ENCODE peak calls at places on chromosomes 4 and X, in four cellular contexts. K is right cardiac atrium, U is RPMI7951, W is GM12864. H is an unnamed sample.

GRCh38 chrX:155819966-155820491 is 61.1 kb upstream of the VAMP7 start:
- DNase-seq in K (peak; percentile 70), U (peak; percentile 78), W (peak; percentile 16), H (peak; percentile 11)

GRCh38 chrX:30935985-30936384 is 46.9 kb upstream of the TAB3 start:
- DNase-seq in U (peak; percentile 19), K (no peak), W (no peak), H (no peak)

GRCh38 chr4:118894034-118894433 is 5.4 kb downstream of the SYNPO2 start:
- DNase-seq in W (no peak), K (no peak), U (no peak), H (no peak)

GRCh38 chr4:168221298-168221697 is 97.3 kb downstream of the DDX60 start:
- DNase-seq in K (no peak), U (peak; percentile 41), W (no peak), H (no peak)

GRCh38 chrX:41734530-41734929 is 10.5 kb downstream of the GPR82 start:
- DNase-seq in K (no peak), W (no peak), U (peak; percentile 35), H (no peak)

GRCh38 chr4:137156807-137157206 is 375.5 kb downstream of the PCDH18 start:
- DNase-seq in K (no peak), U (no peak), W (no peak), H (no peak)

GRCh38 chr4:12041828-12042227 is 613.1 kb upstream of the HS3ST1 start:
- DNase-seq in U (no peak), W (no peak), K (no peak), H (no peak)

GRCh38 chr4:94237271-94237670 is 29.6 kb downstream of the SMARCAD1 start:
- DNase-seq in U (no peak), W (no peak), K (no peak), H (no peak)

GRCh38 chr4:164438321-164438720 is 315.6 kb upstream of the SMIM31 start:
- DNase-seq in U (no peak), K (no peak), W (no peak), H (no peak)

GRCh38 chr4:140252144-140252741 is 98.3 kb upstream of the MAML3 start:
- DNase-seq in U (no peak), K (no peak), W (no peak), H (no peak)

GRCh38 chr4:75849459-75849858 is 52.8 kb downstream of the PPEF2 start:
- DNase-seq in K (no peak), W (no peak), U (peak; percentile 19), H (no peak)

GRCh38 chr4:70703695-70704332 is 15.5 kb downstream of the UTP3 start:
- DNase-seq in K (no peak), W (no peak), U (peak; percentile 9), H (no peak)

GRCh38 chr4:6658635-6659075 is 18.2 kb downstream of the MRFAP1 start:
- DNase-seq in K (peak; percentile 88), U (peak; percentile 14), W (no peak), H (no peak)

GRCh38 chrX:13983734-13984133 is 46.0 kb downstream of the GEMIN8 start:
- DNase-seq in U (no peak), K (no peak), W (peak; percentile 10), H (no peak)

GRCh38 chr4:167000141-167000852 is 234.0 kb downstream of the SPOCK3 start:
- DNase-seq in W (no peak), K (no peak), U (no peak), H (no peak)

GRCh38 chr4:74134500-74134852 is 23.4 kb upstream of the MTHFD2L start:
- DNase-seq in K (no peak), W (no peak), U (no peak), H (no peak)

GRCh38 chr4:55397521-55398321 is 2.0 kb downstream of the TMEM165 start:
- DNase-seq in W (no peak), K (no peak), U (peak; percentile 45), H (no peak)

GRCh38 chrX:32948130-32948529 is 263.2 kb downstream of the DMD start:
- DNase-seq in W (no peak), K (no peak), U (no peak), H (no peak)

GRCh38 chr4:53686521-53686920 is 95.2 kb upstream of the LNX1 start:
- DNase-seq in K (no peak), W (no peak), U (peak; percentile 50), H (no peak)

GRCh38 chr4:20422398-20422797 is 170.7 kb downstream of the SLIT2 start:
- DNase-seq in W (peak; percentile 18), K (no peak), U (peak; percentile 41), H (no peak)

GRCh38 chr4:2303686-2304320 is 41.9 kb upstream of the MXD4 start:
- DNase-seq in U (no peak), W (no peak), K (no peak), H (no peak)

GRCh38 chr4:29375716-29376115 is 1344.5 kb upstream of the PCDH7 start:
- DNase-seq in W (no peak), U (no peak), K (no peak), H (no peak)

GRCh38 chr4:167419468-167420133 is 185.3 kb upstream of the SPOCK3 start:
- DNase-seq in U (no peak), W (no peak), K (no peak), H (no peak)

GRCh38 chr4:107877361-107877760 is 52.6 kb downstream of the SGMS2 start:
- DNase-seq in K (no peak), U (no peak), W (no peak), H (no peak)

GRCh38 chrX:111671668-111672067 is 9.3 kb upstream of the ALG13 start:
- DNase-seq in U (no peak), K (no peak), W (no peak), H (no peak)

GRCh38 chrX:25013593-25014365 is 2.0 kb downstream of the ARX start:
- DNase-seq in K (no peak), W (no peak), U (no peak), H (no peak)

GRCh38 chrX:46588263-46588662 is 14.7 kb downstream of the CHST7 start:
- DNase-seq in K (peak; percentile 63), W (no peak), U (peak; percentile 59), H (no peak)

GRCh38 chr4:27267435-27268355 is 407.1 kb downstream of the STIM2 start:
- DNase-seq in W (no peak), U (peak; percentile 1), K (no peak), H (no peak)

GRCh38 chr4:173252024-173252935 is 81.9 kb downstream of the HMGB2 start:
- DNase-seq in U (peak; percentile 98), W (peak; percentile 30), K (no peak), H (peak; percentile 68)

GRCh38 chrX:1598021-1598875 is 6.8 kb downstream of the AKAP17A start:
- DNase-seq in U (no peak), W (no peak), K (no peak), H (no peak)

GRCh38 chr4:146310319-146311021 is 96.1 kb downstream of the REELD1 start:
- DNase-seq in K (no peak), W (peak; percentile 5), U (no peak), H (peak; percentile 35)

GRCh38 chr4:148076964-148077363 is 345.1 kb downstream of the ARHGAP10 start:
- DNase-seq in K (no peak), U (peak; percentile 22), W (no peak), H (no peak)

GRCh38 chr4:77167866-77168265 is 10.9 kb downstream of the CCNG2 start:
- DNase-seq in K (no peak), U (no peak), W (no peak), H (no peak)

GRCh38 chr4:38231626-38232025 is 271.4 kb downstream of the PTTG2 start:
- DNase-seq in K (no peak), W (no peak), U (no peak), H (no peak)

GRCh38 chrX:106649523-106650428 is 38.0 kb downstream of the RADX start:
- DNase-seq in K (no peak), W (no peak), U (peak; percentile 1), H (peak; percentile 11)

GRCh38 chr4:1992468-1993168 is 16.2 kb downstream of the NELFA start:
- DNase-seq in W (no peak), K (peak; percentile 67), U (no peak), H (no peak)

GRCh38 chr4:20487446-20487845 is 212.8 kb upstream of the PACRGL start:
- DNase-seq in U (no peak), K (no peak), W (no peak), H (no peak)